ENCODE peak calls at places on chromosomes 16 and 17, in eight cellular contexts. D is heart left ventricle, I is vagina, V is adrenal gland, Y is A549, H is ovary, G is testis, T is prostate gland. B is an unnamed sample.

GRCh38 chr17:4033751-4034251 is 69.6 kb upstream of the ATP2A3 start:
- DNase-seq in Y (no peak), H (no peak), D (no peak), V (no peak), G (no peak), I (no peak), T (no peak), B (no peak)

GRCh38 chr16:3729161-3730112 is 12.1 kb upstream of the TRAP1 start:
- DNase-seq in T (no peak), H (no peak), I (no peak), G (no peak), V (no peak), D (no peak), Y (no peak), B (no peak)

GRCh38 chr17:64343833-64344637 is 46.6 kb downstream of the PECAM1 start:
- DNase-seq in V (peak; percentile 79), T (peak; percentile 11), G (peak; percentile 47), I (no peak), H (peak; percentile 66), Y (peak; percentile 64), D (peak; percentile 85), B (peak; percentile 66)

GRCh38 chr16:69181-69580 is 3.2 kb downstream of the RHBDF1 start:
- DNase-seq in I (no peak), T (no peak), H (no peak), D (no peak), V (no peak), G (no peak), Y (no peak), B (no peak)

GRCh38 chr17:39636587-39636926 is 387 bp upstream of the STARD3 start:
- DNase-seq in I (no peak), Y (no peak), H (no peak), G (no peak), V (no peak), T (no peak), D (no peak), B (no peak)

GRCh38 chr17:37671813-37672544 is 28.7 kb upstream of the DDX52 start:
- DNase-seq in H (no peak), G (no peak), I (no peak), D (no peak), V (no peak), Y (peak; percentile 77), T (no peak), B (no peak)

GRCh38 chr16:88951989-88952388 is 25.0 kb downstream of the CBFA2T3 start:
- DNase-seq in H (no peak), V (no peak), Y (no peak), T (no peak), D (no peak), I (no peak), G (no peak), B (no peak)

GRCh38 chr17:59561042-59561441 is 4.4 kb upstream of the DHX40 start:
- DNase-seq in D (no peak), T (no peak), G (no peak), V (no peak), Y (peak; percentile 50), H (no peak), I (no peak), B (no peak)

GRCh38 chr17:7834554-7834890 is 505 bp downstream of the KDM6B start:
- DNase-seq in T (peak; percentile 51), H (peak; percentile 81), D (peak; percentile 77), I (no peak), G (peak; percentile 76), Y (peak; percentile 76), V (peak; percentile 77), B (peak; percentile 94)

GRCh38 chr16:22977294-22977697 is 163.3 kb downstream of the HS3ST2 start:
- DNase-seq in T (no peak), I (no peak), G (no peak), D (no peak), V (no peak), Y (peak; percentile 10), H (no peak), B (no peak)

GRCh38 chr16:75931970-75932369 is 205.7 kb upstream of the CPHXL start:
- DNase-seq in T (no peak), H (no peak), Y (no peak), G (no peak), I (no peak), D (no peak), V (no peak), B (no peak)

GRCh38 chr16:67164599-67165061 is at the start of gene HSF4:
- DNase-seq in G (peak; percentile 64), V (peak; percentile 69), H (peak; percentile 75), T (peak; percentile 34), Y (no peak), D (peak; percentile 84), I (no peak), B (peak; percentile 91)

GRCh38 chr17:16465861-16466338 is 26.1 kb downstream of the LRRC75A start:
- DNase-seq in V (no peak), G (no peak), D (peak; percentile 46), T (no peak), I (no peak), H (no peak), Y (no peak), B (no peak)

GRCh38 chr16:89170346-89171215 is 967 bp upstream of the CDH15 start:
- DNase-seq in H (no peak), T (no peak), V (no peak), D (no peak), I (no peak), G (no peak), Y (peak; percentile 41), B (no peak)

GRCh38 chr16:77396461-77396860 is 38.4 kb downstream of the ADAMTS18 start:
- DNase-seq in H (no peak), V (no peak), Y (no peak), I (no peak), D (no peak), T (no peak), G (no peak), B (no peak)

GRCh38 chr17:47697948-47698711 is 4.2 kb downstream of the TBKBP1 start:
- DNase-seq in T (no peak), G (no peak), I (no peak), V (no peak), Y (no peak), H (no peak), D (no peak), B (peak; percentile 80)

GRCh38 chr17:44203731-44204452 is 4.2 kb upstream of the ATXN7L3 start:
- DNase-seq in I (no peak), V (no peak), G (no peak), H (no peak), D (no peak), Y (peak; percentile 76), T (no peak), B (no peak)

GRCh38 chr16:58684001-58684353 is 593 bp downstream of the SLC38A7 start:
- DNase-seq in V (peak; percentile 39), H (no peak), I (no peak), Y (no peak), G (no peak), D (peak; percentile 56), T (no peak), B (no peak)

GRCh38 chr16:58684354-58685083 is at the start of gene SLC38A7:
- DNase-seq in V (peak; percentile 92), D (peak; percentile 95), I (no peak), T (peak; percentile 84), Y (peak; percentile 85), G (peak; percentile 95), H (peak; percentile 86), B (peak; percentile 97)

GRCh38 chr16:58678269-58678668 is 6.3 kb downstream of the SLC38A7 start:
- DNase-seq in V (no peak), Y (no peak), I (no peak), G (no peak), H (no peak), D (peak; percentile 12), T (no peak), B (no peak)

GRCh38 chr16:58679763-58680162 is 4.8 kb downstream of the SLC38A7 start:
- DNase-seq in H (no peak), V (no peak), Y (no peak), D (peak; percentile 13), I (no peak), T (no peak), G (no peak), B (no peak)

GRCh38 chr16:58678716-58679115 is 5.9 kb downstream of the SLC38A7 start:
- DNase-seq in D (peak; percentile 61), I (no peak), Y (peak; percentile 55), G (peak; percentile 76), T (peak; percentile 66), H (no peak), V (peak; percentile 76), B (no peak)
- TF ChIP-seq CTCF in D (peak; percentile 62), I (no peak), Y (peak; percentile 30), G (peak; percentile 18), T (peak; percentile 56), H (no peak), V (peak; percentile 58), B (no peak)

DNA sequence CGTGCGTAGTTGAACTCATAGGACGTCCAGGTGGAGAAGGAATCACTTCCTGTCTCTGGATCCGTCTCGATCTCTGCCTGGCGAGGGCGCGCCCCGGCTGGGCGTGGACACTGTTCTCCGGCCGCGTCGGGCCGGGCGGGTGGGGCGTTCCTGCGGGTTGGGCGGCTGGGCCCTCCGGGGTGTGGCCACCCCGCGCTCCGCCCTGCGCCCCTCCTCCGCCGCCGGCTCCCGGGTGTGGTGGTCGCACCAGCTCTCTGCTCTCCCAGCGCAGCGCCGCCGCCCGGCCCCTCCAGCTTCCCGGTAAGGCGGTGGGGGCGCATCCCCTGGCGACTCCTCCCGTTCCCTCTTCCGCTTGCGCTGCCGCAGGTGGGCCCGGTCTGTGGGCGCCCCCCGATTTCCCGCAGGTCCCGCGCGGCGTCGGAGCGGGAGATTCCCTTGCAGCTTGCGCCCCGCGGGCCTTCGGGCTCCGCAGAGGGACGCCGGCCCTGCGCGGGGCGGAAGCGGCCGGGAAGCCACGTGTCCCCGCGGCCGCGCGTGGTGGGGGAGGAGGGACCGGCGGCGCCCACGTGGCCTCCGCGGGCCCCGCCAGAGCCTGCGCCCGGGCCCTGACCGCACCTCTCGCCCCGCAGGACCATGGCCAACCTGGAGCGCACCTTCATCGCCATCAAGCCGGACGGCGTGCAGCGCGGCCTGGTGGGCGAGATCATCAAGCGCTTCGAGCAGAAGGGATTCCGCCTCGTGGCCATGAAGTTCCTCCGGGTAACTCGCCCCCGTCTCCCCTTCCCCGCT is at the start of gene NME2:
- DNase-seq in H (peak; percentile 92), V (peak; percentile 90), Y (peak; percentile 93), G (peak; percentile 91), I (peak; percentile 92), D (peak; percentile 94), T (peak; percentile 86), B (peak; percentile 82)
- TF ChIP-seq POLR2A in H (peak; percentile 45), V (peak; percentile 57), Y (peak; percentile 74), G (no peak), I (no peak), D (no peak), T (peak; percentile 69), B (no peak)

GRCh38 chr17:33387406-33387805 is 94.3 kb upstream of the ASIC2 start:
- DNase-seq in D (no peak), V (no peak), T (no peak), G (no peak), Y (no peak), H (no peak), I (no peak), B (no peak)
- TF ChIP-seq CTCF in D (no peak), V (no peak), T (no peak), G (no peak), Y (no peak), H (no peak), I (no peak), B (no peak)

DNA sequence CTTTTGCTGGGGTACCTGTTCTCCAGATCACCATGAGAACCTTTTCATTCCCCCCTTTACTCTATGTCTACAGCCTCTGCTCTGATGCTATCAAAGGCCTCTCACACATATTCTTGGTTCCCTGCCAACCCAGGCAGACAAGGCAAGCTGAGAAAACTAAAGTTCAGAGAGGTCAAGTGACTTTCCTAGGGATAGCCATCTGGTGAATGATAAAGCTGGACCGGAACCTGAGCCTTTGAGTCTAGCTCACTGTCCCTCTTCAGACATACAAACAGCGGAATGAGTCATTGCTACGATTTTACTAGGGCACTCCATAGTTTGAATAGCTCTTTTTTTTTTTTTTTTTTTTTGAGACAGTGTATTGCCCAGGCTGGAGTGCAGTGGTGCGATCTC is 73.3 kb downstream of the XYLT1 start:
- DNase-seq in T (no peak), V (peak; percentile 74), H (no peak), Y (peak; percentile 35), I (no peak), G (no peak), D (no peak), B (no peak)
- TF ChIP-seq POLR2A in T (no peak), V (no peak), H (no peak), Y (no peak), I (no peak), G (no peak), D (no peak), B (no peak)